ENCODE peak calls at places on chromosomes 3 and 15, in nine cellular contexts. One of them, this sample, is unnamed.

GRCh38 chr15:27473846-27474245 is 502.9 kb downstream of the GABRG3 start:
- DNase-seq in upper lobe of right lung: no peak
- DNase-seq in right cardiac atrium: no peak
- DNase-seq in right atrium auricular region: no peak
- DNase-seq in tibial artery: no peak
- DNase-seq in uterus: no peak
- DNase-seq in caudate nucleus: no peak
- DNase-seq in Peyer's patch: no peak
- DNase-seq in lower lobe of right lung: no peak
- DNase-seq in this sample: no peak

GRCh38 chr3:52480768-52481715 is 14.1 kb upstream of the STAB1 start:
- DNase-seq in tibial artery: no peak
- DNase-seq in caudate nucleus: no peak
- DNase-seq in Peyer's patch: no peak
- DNase-seq in right atrium auricular region: no peak
- DNase-seq in lower lobe of right lung: no peak
- DNase-seq in uterus: no peak
- DNase-seq in right cardiac atrium: peak
- DNase-seq in upper lobe of right lung: peak
- DNase-seq in this sample: no peak

GRCh38 chr3:47421741-47422649 is 41.2 kb downstream of the PTPN23 start:
- DNase-seq in upper lobe of right lung: peak
- DNase-seq in lower lobe of right lung: no peak
- DNase-seq in uterus: no peak
- DNase-seq in Peyer's patch: no peak
- DNase-seq in right cardiac atrium: no peak
- DNase-seq in tibial artery: no peak
- DNase-seq in right atrium auricular region: no peak
- DNase-seq in caudate nucleus: no peak
- DNase-seq in this sample: peak

GRCh38 chr3:113212155-113212844 is 943 bp downstream of the BOC start:
- DNase-seq in uterus: peak
- DNase-seq in lower lobe of right lung: no peak
- DNase-seq in caudate nucleus: no peak
- DNase-seq in Peyer's patch: no peak
- DNase-seq in right atrium auricular region: no peak
- DNase-seq in upper lobe of right lung: no peak
- DNase-seq in tibial artery: peak
- DNase-seq in right cardiac atrium: peak
- DNase-seq in this sample: no peak

GRCh38 chr3:143001034-143001368 is 369 bp upstream of the U2SURP start:
- DNase-seq in Peyer's patch: no peak
- DNase-seq in right cardiac atrium: peak
- DNase-seq in upper lobe of right lung: no peak
- DNase-seq in lower lobe of right lung: peak
- DNase-seq in tibial artery: no peak
- DNase-seq in uterus: no peak
- DNase-seq in caudate nucleus: no peak
- DNase-seq in right atrium auricular region: no peak
- DNase-seq in this sample: peak

GRCh38 chr15:35986072-35986666 is 440.2 kb upstream of the DPH6 start:
- DNase-seq in uterus: peak
- DNase-seq in caudate nucleus: no peak
- DNase-seq in right atrium auricular region: no peak
- DNase-seq in upper lobe of right lung: no peak
- DNase-seq in Peyer's patch: no peak
- DNase-seq in lower lobe of right lung: no peak
- DNase-seq in tibial artery: peak
- DNase-seq in right cardiac atrium: peak
- DNase-seq in this sample: peak

GRCh38 chr3:88219138-88219792 is 69.5 kb downstream of the C3orf38 start:
- DNase-seq in Peyer's patch: peak
- DNase-seq in caudate nucleus: no peak
- DNase-seq in uterus: no peak
- DNase-seq in tibial artery: no peak
- DNase-seq in lower lobe of right lung: no peak
- DNase-seq in right cardiac atrium: peak
- DNase-seq in right atrium auricular region: no peak
- DNase-seq in upper lobe of right lung: no peak
- DNase-seq in this sample: no peak

GRCh38 chr15:99930696-99931095 is 197.5 kb upstream of the LYSMD4 start:
- DNase-seq in Peyer's patch: no peak
- DNase-seq in uterus: no peak
- DNase-seq in right atrium auricular region: no peak
- DNase-seq in upper lobe of right lung: no peak
- DNase-seq in caudate nucleus: no peak
- DNase-seq in lower lobe of right lung: no peak
- DNase-seq in tibial artery: no peak
- DNase-seq in right cardiac atrium: no peak
- DNase-seq in this sample: no peak

GRCh38 chr3:38038447-38038911 is 529 bp upstream of the DLEC1 start:
- DNase-seq in uterus: no peak
- DNase-seq in right cardiac atrium: no peak
- DNase-seq in right atrium auricular region: no peak
- DNase-seq in caudate nucleus: no peak
- DNase-seq in upper lobe of right lung: no peak
- DNase-seq in lower lobe of right lung: no peak
- DNase-seq in Peyer's patch: no peak
- DNase-seq in tibial artery: no peak
- DNase-seq in this sample: no peak

GRCh38 chr15:68040144-68040543 is 14.0 kb upstream of the PIAS1 start:
- DNase-seq in tibial artery: no peak
- DNase-seq in right atrium auricular region: no peak
- DNase-seq in upper lobe of right lung: no peak
- DNase-seq in uterus: no peak
- DNase-seq in lower lobe of right lung: no peak
- DNase-seq in caudate nucleus: no peak
- DNase-seq in right cardiac atrium: no peak
- DNase-seq in Peyer's patch: no peak
- DNase-seq in this sample: no peak

GRCh38 chr3:102177075-102177755 is 257.6 kb upstream of the ZPLD1 start:
- DNase-seq in right cardiac atrium: no peak
- DNase-seq in uterus: no peak
- DNase-seq in tibial artery: no peak
- DNase-seq in caudate nucleus: no peak
- DNase-seq in right atrium auricular region: no peak
- DNase-seq in upper lobe of right lung: no peak
- DNase-seq in lower lobe of right lung: no peak
- DNase-seq in Peyer's patch: peak
- DNase-seq in this sample: no peak

GRCh38 chr3:195117978-195118581 is 152.9 kb downstream of the XXYLT1 start:
- DNase-seq in uterus: no peak
- DNase-seq in right atrium auricular region: no peak
- DNase-seq in lower lobe of right lung: no peak
- DNase-seq in right cardiac atrium: no peak
- DNase-seq in tibial artery: no peak
- DNase-seq in upper lobe of right lung: no peak
- DNase-seq in caudate nucleus: no peak
- DNase-seq in Peyer's patch: peak
- DNase-seq in this sample: no peak

GRCh38 chr3:185705498-185705897 is 119.3 kb downstream of the IGF2BP2 start:
- DNase-seq in right atrium auricular region: no peak
- DNase-seq in right cardiac atrium: no peak
- DNase-seq in tibial artery: no peak
- DNase-seq in uterus: no peak
- DNase-seq in caudate nucleus: no peak
- DNase-seq in lower lobe of right lung: no peak
- DNase-seq in upper lobe of right lung: no peak
- DNase-seq in Peyer's patch: no peak
- DNase-seq in this sample: no peak

GRCh38 chr15:60660290-60661051 is 181.5 kb upstream of the ICE2 start:
- DNase-seq in right atrium auricular region: no peak
- DNase-seq in caudate nucleus: no peak
- DNase-seq in Peyer's patch: no peak
- DNase-seq in upper lobe of right lung: no peak
- DNase-seq in right cardiac atrium: no peak
- DNase-seq in lower lobe of right lung: no peak
- DNase-seq in uterus: peak
- DNase-seq in tibial artery: peak
- DNase-seq in this sample: no peak

GRCh38 chr3:39289107-39289506 is 9.3 kb upstream of the CX3CR1 start:
- DNase-seq in Peyer's patch: no peak
- DNase-seq in uterus: no peak
- DNase-seq in lower lobe of right lung: no peak
- DNase-seq in right atrium auricular region: no peak
- DNase-seq in upper lobe of right lung: no peak
- DNase-seq in tibial artery: no peak
- DNase-seq in right cardiac atrium: no peak
- DNase-seq in caudate nucleus: no peak
- DNase-seq in this sample: no peak

GRCh38 chr15:99954361-99955180 is 221.3 kb upstream of the LYSMD4 start:
- DNase-seq in uterus: peak
- DNase-seq in right atrium auricular region: peak
- DNase-seq in tibial artery: no peak
- DNase-seq in right cardiac atrium: no peak
- DNase-seq in caudate nucleus: no peak
- DNase-seq in Peyer's patch: no peak
- DNase-seq in lower lobe of right lung: no peak
- DNase-seq in upper lobe of right lung: no peak
- DNase-seq in this sample: peak

DNA sequence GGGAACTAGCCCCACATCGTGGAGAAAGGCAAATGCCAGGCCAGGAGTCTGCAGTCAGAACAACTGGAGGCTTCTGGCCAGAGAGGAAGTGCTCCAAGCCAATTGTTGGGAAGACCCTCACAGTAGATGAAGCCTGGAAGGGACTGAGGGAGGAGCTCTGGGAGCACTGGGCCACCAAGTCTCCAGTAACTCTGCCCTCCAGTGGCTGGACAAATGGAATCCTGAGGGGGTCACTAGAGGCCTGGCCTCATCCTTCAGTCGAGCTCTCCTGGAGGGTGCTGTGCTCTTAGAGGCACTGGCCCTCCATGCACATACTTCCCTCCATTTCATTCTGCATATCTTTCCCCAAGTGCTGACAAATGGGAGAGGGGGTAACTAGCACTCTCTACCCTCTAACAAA is 103.0 kb downstream of the MYLK start:
- DNase-seq in right cardiac atrium: no peak
- DNase-seq in uterus: no peak
- DNase-seq in right atrium auricular region: no peak
- DNase-seq in caudate nucleus: no peak
- DNase-seq in upper lobe of right lung: no peak
- DNase-seq in Peyer's patch: no peak
- DNase-seq in lower lobe of right lung: no peak
- DNase-seq in tibial artery: no peak
- DNase-seq in this sample: no peak
- H3K27ac ChIP-seq in right cardiac atrium: no peak
- H3K27ac ChIP-seq in uterus: no peak
- H3K27ac ChIP-seq in right atrium auricular region: no peak
- H3K27ac ChIP-seq in caudate nucleus: no peak
- H3K27ac ChIP-seq in upper lobe of right lung: no peak
- H3K27ac ChIP-seq in Peyer's patch: no peak
- H3K27ac ChIP-seq in lower lobe of right lung: no peak
- H3K27ac ChIP-seq in tibial artery: peak
- H3K27ac ChIP-seq in this sample: no peak

GRCh38 chr15:48385431-48385830 is 54.2 kb downstream of the DUT start:
- DNase-seq in caudate nucleus: no peak
- DNase-seq in tibial artery: no peak
- DNase-seq in lower lobe of right lung: no peak
- DNase-seq in uterus: peak
- DNase-seq in upper lobe of right lung: no peak
- DNase-seq in right atrium auricular region: no peak
- DNase-seq in right cardiac atrium: no peak
- DNase-seq in Peyer's patch: no peak
- DNase-seq in this sample: no peak
- H3K27ac ChIP-seq in caudate nucleus: no peak
- H3K27ac ChIP-seq in tibial artery: peak
- H3K27ac ChIP-seq in lower lobe of right lung: no peak
- H3K27ac ChIP-seq in uterus: no peak
- H3K27ac ChIP-seq in upper lobe of right lung: no peak
- H3K27ac ChIP-seq in right atrium auricular region: no peak
- H3K27ac ChIP-seq in right cardiac atrium: no peak
- H3K27ac ChIP-seq in Peyer's patch: no peak
- H3K27ac ChIP-seq in this sample: no peak

DNA sequence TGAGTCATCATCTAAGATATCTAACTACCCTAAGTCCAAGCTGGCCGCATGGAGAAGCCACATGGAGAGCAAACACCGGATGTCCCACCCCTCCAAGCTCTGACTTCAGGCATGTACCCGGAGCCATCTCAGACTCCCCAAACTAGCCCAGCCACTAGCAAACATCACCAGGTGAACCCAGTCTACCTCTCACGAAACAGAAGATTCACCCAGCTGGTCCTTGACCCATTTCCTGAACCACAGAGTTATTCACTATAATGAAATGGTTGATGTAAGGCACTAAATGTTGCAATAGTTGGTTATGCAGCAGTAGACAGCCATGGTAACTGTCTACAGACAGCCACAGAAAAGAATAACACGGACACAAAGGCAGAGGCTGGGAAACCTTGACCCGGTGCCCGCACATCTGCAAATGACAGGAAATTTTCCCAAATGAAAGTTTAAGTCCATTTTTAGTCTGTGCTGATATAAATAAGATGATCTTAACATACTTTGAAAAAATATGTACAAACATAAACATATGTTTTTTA is 265.5 kb upstream of the ATP10A start:
- DNase-seq in caudate nucleus: no peak
- DNase-seq in right atrium auricular region: no peak
- DNase-seq in tibial artery: no peak
- DNase-seq in upper lobe of right lung: no peak
- DNase-seq in right cardiac atrium: no peak
- DNase-seq in uterus: no peak
- DNase-seq in lower lobe of right lung: no peak
- DNase-seq in Peyer's patch: no peak
- DNase-seq in this sample: no peak
- H3K27ac ChIP-seq in caudate nucleus: no peak
- H3K27ac ChIP-seq in right atrium auricular region: no peak
- H3K27ac ChIP-seq in tibial artery: no peak
- H3K27ac ChIP-seq in upper lobe of right lung: no peak
- H3K27ac ChIP-seq in right cardiac atrium: no peak
- H3K27ac ChIP-seq in uterus: no peak
- H3K27ac ChIP-seq in lower lobe of right lung: no peak
- H3K27ac ChIP-seq in Peyer's patch: no peak
- H3K27ac ChIP-seq in this sample: no peak

DNA sequence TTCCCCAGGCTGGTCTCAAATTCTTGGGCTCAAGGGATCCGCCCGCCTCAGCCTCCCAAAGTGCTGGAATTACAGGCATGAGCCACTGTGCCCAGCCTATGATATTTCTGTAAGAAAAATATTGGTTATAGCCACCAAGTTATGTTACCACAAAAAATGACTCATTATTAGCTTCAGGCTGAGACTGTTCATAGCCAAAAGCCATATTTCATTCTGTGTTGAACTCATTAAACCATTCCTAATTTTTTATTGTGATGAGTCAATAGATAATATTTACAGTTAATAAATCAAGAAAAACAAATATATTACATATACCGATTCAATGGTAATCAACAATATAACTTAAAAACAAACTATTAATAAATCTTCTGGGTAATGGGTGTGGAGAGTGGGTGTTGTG is 27.3 kb upstream of the SLC30A4 start:
- DNase-seq in uterus: no peak
- DNase-seq in Peyer's patch: no peak
- DNase-seq in caudate nucleus: no peak
- DNase-seq in right cardiac atrium: no peak
- DNase-seq in tibial artery: no peak
- DNase-seq in lower lobe of right lung: no peak
- DNase-seq in upper lobe of right lung: no peak
- DNase-seq in right atrium auricular region: no peak
- DNase-seq in this sample: no peak
- H3K27ac ChIP-seq in uterus: no peak
- H3K27ac ChIP-seq in Peyer's patch: no peak
- H3K27ac ChIP-seq in caudate nucleus: no peak
- H3K27ac ChIP-seq in right cardiac atrium: no peak
- H3K27ac ChIP-seq in tibial artery: peak
- H3K27ac ChIP-seq in lower lobe of right lung: no peak
- H3K27ac ChIP-seq in upper lobe of right lung: no peak
- H3K27ac ChIP-seq in right atrium auricular region: no peak
- H3K27ac ChIP-seq in this sample: no peak

This sample was measured in spleen.